ENCODE peak calls at places on chromosomes 16 and 17, in four cellular contexts. P, A, C and X are unnamed samples.
A peak's percentile ranks its signal among the peaks of the same experiment; 100 is the strongest.

GRCh38 chr17:27244481-27245223 is 49.3 kb upstream of the WSB1 start:
- DNase-seq in P (no peak), A (peak; percentile 87), C (no peak), X (peak; percentile 68)

GRCh38 chr17:73595068-73595865 is 49.0 kb downstream of the SDK2 start:
- DNase-seq in P (peak; percentile 41), A (no peak), C (peak; percentile 11), X (no peak)

GRCh38 chr17:39563476-39563875 is 44.2 kb downstream of the NEUROD2 start:
- DNase-seq in P (no peak), A (no peak), C (no peak), X (no peak)

GRCh38 chr17:1617620-1618174 is 10.9 kb downstream of the SLC43A2 start:
- DNase-seq in P (no peak), A (no peak), C (no peak), X (no peak)

GRCh38 chr17:28145348-28145747 is 102.9 kb downstream of the NLK start:
- DNase-seq in P (no peak), A (no peak), C (no peak), X (peak; percentile 11)

GRCh38 chr16:75070055-75070841 is 46.3 kb downstream of the LDHD start:
- DNase-seq in P (no peak), A (no peak), C (no peak), X (peak; percentile 55)

GRCh38 chr16:48041861-48042435 is 113.8 kb downstream of the ABCC12 start:
- DNase-seq in P (no peak), A (no peak), C (no peak), X (peak; percentile 19)

GRCh38 chr17:40598021-40598927 is 33.0 kb upstream of the CCR7 start:
- DNase-seq in P (peak; percentile 92), A (no peak), C (no peak), X (no peak)

GRCh38 chr17:7477392-7478275 is 1.8 kb downstream of the ZBTB4 start:
- DNase-seq in P (no peak), A (peak; percentile 85), C (no peak), X (peak; percentile 11)

GRCh38 chr17:50310455-50311111 is 35.3 kb upstream of the XYLT2 start:
- DNase-seq in P (no peak), A (no peak), C (no peak), X (no peak)

GRCh38 chr17:3813171-3813570 is 12.2 kb upstream of the ITGAE start:
- DNase-seq in P (no peak), A (no peak), C (no peak), X (no peak)

GRCh38 chr16:77468831-77469230 is 34.0 kb upstream of the ADAMTS18 start:
- DNase-seq in P (no peak), A (no peak), C (no peak), X (no peak)

GRCh38 chr17:38628441-38628840 is 22.7 kb upstream of the SRCIN1 start:
- DNase-seq in P (no peak), A (no peak), C (no peak), X (peak; percentile 25)

GRCh38 chr17:6753006-6753445 is 2.8 kb upstream of the XAF1 start:
- DNase-seq in P (peak; percentile 39), A (peak; percentile 20), C (no peak), X (peak; percentile 44)

GRCh38 chr16:86718118-86718517 is 139.8 kb downstream of the FOXL1 start:
- DNase-seq in P (no peak), A (no peak), C (no peak), X (peak; percentile 44)

GRCh38 chr17:34579017-34579946 is at the start of gene TMEM132E:
- DNase-seq in P (peak; percentile 27), A (no peak), C (no peak), X (no peak)